ENCODE peak calls at places on chromosomes 2 and 18, in four cellular contexts. S is breast epithelium, T is SK-N-SH, V is Panc1. A is an unnamed sample.

GRCh38 chr2:69683170-69683971 is 39.8 kb upstream of the AAK1 start:
- DNase-seq in S (no peak), T (peak; percentile 69), V (no peak), A (no peak)

GRCh38 chr18:32177530-32177929 is 12.3 kb upstream of the MEP1B start:
- DNase-seq in S (no peak), T (no peak), V (no peak), A (no peak)

GRCh38 chr18:57753063-57753462 is 50.1 kb downstream of the ATP8B1 start:
- DNase-seq in S (no peak), V (no peak), T (no peak), A (no peak)

GRCh38 chr2:98489971-98490962 is 45.6 kb downstream of the INPP4A start:
- DNase-seq in V (no peak), T (no peak), S (no peak), A (peak; percentile 41)

GRCh38 chr2:191927319-191927867 is 80.5 kb upstream of the CAVIN2 start:
- DNase-seq in V (peak; percentile 46), T (no peak), S (no peak), A (no peak)

GRCh38 chr2:191821078-191821477 is 25.8 kb downstream of the CAVIN2 start:
- DNase-seq in S (no peak), T (no peak), V (no peak), A (no peak)

GRCh38 chr2:152387046-152387445 is 52.1 kb downstream of the FMNL2 start:
- DNase-seq in T (peak; percentile 73), S (no peak), V (no peak), A (no peak)

GRCh38 chr2:121046335-121046734 is 238.7 kb downstream of the TFCP2L1 start:
- DNase-seq in S (no peak), T (no peak), V (no peak), A (no peak)

GRCh38 chr2:19352946-19353720 is 5.3 kb downstream of the OSR1 start:
- DNase-seq in V (no peak), S (no peak), T (peak; percentile 59), A (no peak)

GRCh38 chr18:7414459-7414858 is 152.7 kb upstream of the PTPRM start:
- DNase-seq in V (no peak), S (peak; percentile 64), T (no peak), A (no peak)

GRCh38 chr2:199946836-199947235 is 8.5 kb downstream of the TYW5 start:
- DNase-seq in T (no peak), V (no peak), S (no peak), A (no peak)
- H3K36me3 ChIP-seq in T (peaks cover 71% of the 10 kb centered on the region), V (peaks cover 27% of the 10 kb centered on the region), S (peaks cover 4% of the 10 kb centered on the region), A (peaks cover 80% of the 10 kb centered on the region)

GRCh38 chr2:177604291-177605065 is 211.9 kb downstream of the AGPS start:
- DNase-seq in V (peak; percentile 25), S (no peak), T (peak; percentile 50), A (no peak)

GRCh38 chr2:177602611-177603164 is 210.1 kb downstream of the AGPS start:
- DNase-seq in T (no peak), S (no peak), V (no peak), A (no peak)

GRCh38 chr2:177606636-177607035 is 214.1 kb downstream of the AGPS start:
- DNase-seq in T (no peak), S (no peak), V (no peak), A (no peak)

GRCh38 chr2:177600917-177601316 is 208.3 kb downstream of the AGPS start:
- DNase-seq in S (no peak), T (no peak), V (no peak), A (no peak)

DNA sequence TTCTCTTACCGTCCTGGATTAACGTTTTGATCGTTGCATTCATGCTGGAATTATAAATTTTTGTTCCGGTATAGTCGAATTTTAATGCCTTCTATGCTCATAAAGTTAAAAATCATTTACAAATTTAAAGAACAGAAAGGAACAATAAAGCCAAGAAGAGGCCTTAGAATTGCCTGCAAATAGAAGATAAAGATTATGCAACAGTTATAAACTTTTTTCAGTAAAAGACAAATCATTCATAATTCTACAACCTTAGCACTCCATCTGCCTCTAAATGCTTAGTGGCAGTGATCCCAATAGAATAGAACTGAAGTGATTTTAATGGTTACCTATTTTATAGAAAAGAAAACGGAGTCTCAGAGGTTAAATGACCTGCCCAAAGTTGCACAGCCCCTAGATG is 211.2 kb downstream of the AGPS start:
- DNase-seq in T (no peak), S (no peak), V (no peak), A (no peak)
- H3K4me3 ChIP-seq in T (no peak overlapping the region), S (no peak overlapping the region), V (no peak overlapping the region), A (no peak overlapping the region)

GRCh38 chr2:20575935-20576597 is 74.8 kb downstream of the HS1BP3 start:
- DNase-seq in S (no peak), V (no peak), T (no peak), A (no peak)

GRCh38 chr2:20573611-20574422 is 77.1 kb downstream of the HS1BP3 start:
- DNase-seq in S (peak; percentile 56), V (no peak), T (no peak), A (no peak)

GRCh38 chr2:20574423-20574911 is 76.4 kb downstream of the HS1BP3 start:
- DNase-seq in S (no peak), T (no peak), V (no peak), A (no peak)

GRCh38 chr2:20575414-20575813 is 75.5 kb downstream of the HS1BP3 start:
- DNase-seq in S (no peak), T (no peak), V (no peak), A (no peak)

DNA sequence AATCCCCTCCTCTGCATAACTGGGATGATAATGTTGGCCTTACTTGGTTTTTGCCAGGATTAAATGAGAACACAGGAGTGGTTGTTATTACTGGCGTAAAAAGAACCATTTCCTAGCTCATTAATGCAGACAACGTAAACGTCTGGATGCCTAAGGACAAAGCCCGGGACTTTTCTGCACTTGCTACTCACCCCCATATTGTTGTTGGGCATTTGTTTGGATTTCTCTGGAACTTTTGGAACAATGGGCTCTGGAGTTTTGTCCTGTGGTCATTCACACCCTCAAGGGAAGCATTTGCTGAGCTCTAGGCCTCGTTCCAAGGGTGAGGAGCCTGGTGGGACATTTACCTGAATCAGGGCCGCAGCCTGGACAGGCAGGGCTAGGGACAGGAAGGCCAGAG is 76.0 kb downstream of the HS1BP3 start:
- DNase-seq in V (no peak), T (no peak), S (no peak), A (no peak)
- TF ChIP-seq POLR2AphosphoS5 in V (no peak), T (no peak), S (no peak), A (no peak)

GRCh38 chr2:1670636-1671035 is 73.7 kb downstream of the PXDN start:
- DNase-seq in T (no peak), S (no peak), V (no peak), A (no peak)
- H3K36me3 ChIP-seq in T (peaks cover 65% of the 10 kb centered on the region), S (no peaks in the 10 kb centered on the region), V (no peaks in the 10 kb centered on the region), A (no peaks in the 10 kb centered on the region)

DNA sequence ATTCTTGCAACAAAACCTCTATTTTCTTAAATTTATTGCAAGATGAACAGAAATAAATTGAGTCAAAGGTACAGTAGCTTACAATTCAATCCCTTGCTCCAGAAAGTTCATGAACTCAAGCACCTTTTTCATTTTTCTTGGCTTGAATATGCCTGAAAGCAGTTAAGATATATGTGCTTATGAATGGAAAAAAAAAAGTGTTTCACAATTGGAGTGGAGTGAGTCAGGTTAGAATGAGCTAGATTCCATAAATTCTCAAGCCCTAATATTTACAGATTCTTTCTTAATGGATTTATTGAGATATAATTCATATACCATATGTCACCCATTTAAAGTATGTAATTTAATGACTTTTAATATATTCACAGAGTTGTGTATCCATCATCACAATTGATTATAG is 39.6 kb upstream of the NEMP2 start:
- DNase-seq in T (no peak), V (no peak), S (no peak), A (no peak)
- H3K4me3 ChIP-seq in T (no peak overlapping the region), V (no peak overlapping the region), S (no peak overlapping the region), A (no peak overlapping the region)